ENCODE peak calls at places on chromosomes 5 and 9, in nine cellular contexts. E is hepatocyte; F is CD4-positive, alpha-beta T cell; G is CD8-positive, alpha-beta T cell; D is PC-3; H is fibroblast of lung; Q is CD8-positive, alpha-beta memory T cell; K is uterus; Y is left ventricle myocardium inferior. B is an unnamed sample.

GRCh38 chr5:12292610-12293204 is 388.5 kb upstream of the CTNND2 start:
- DNase-seq in E (peak; percentile 44), F (no peak), G (no peak), D (peak; percentile 88), H (no peak), Q (no peak), K (no peak), Y (no peak), B (no peak)

GRCh38 chr5:71974165-71974564 is 133.1 kb upstream of the MAP1B start:
- DNase-seq in E (no peak), F (no peak), G (no peak), D (no peak), H (peak; percentile 15), Q (no peak), K (peak; percentile 28), Y (no peak), B (peak; percentile 11)

GRCh38 chr5:133147411-133147810 is 95.6 kb downstream of the HSPA4 start:
- DNase-seq in E (no peak), F (no peak), G (peak; percentile 16), D (no peak), H (peak; percentile 17), Q (no peak), K (no peak), Y (no peak), B (peak; percentile 16)

GRCh38 chr5:79242242-79243039 is 6.5 kb downstream of the JMY start:
- DNase-seq in E (no peak), F (no peak), G (no peak), D (no peak), H (no peak), Q (no peak), K (no peak), Y (no peak), B (no peak)

GRCh38 chr5:15902050-15902449 is 277.5 kb downstream of the MARCHF11 start:
- DNase-seq in E (no peak), F (no peak), G (no peak), D (no peak), H (no peak), Q (no peak), K (no peak), Y (no peak), B (no peak)

GRCh38 chr9:81522721-81523551 is 166.4 kb downstream of the TLE1 start:
- DNase-seq in E (peak; percentile 60), F (no peak), G (no peak), D (peak; percentile 74), H (peak; percentile 82), Q (no peak), K (no peak), Y (no peak), B (no peak)

GRCh38 chr5:159096555-159097460 is 2.9 kb downstream of the EBF1 start:
- DNase-seq in E (no peak), F (no peak), G (no peak), D (no peak), H (no peak), Q (no peak), K (peak; percentile 22), Y (no peak), B (no peak)

GRCh38 chr9:23686257-23686656 is 139.8 kb downstream of the ELAVL2 start:
- DNase-seq in E (no peak), F (no peak), G (no peak), D (peak; percentile 92), H (no peak), Q (no peak), K (no peak), Y (no peak), B (no peak)

GRCh38 chr5:45035991-45036390 is 227.2 kb downstream of the MRPS30 start:
- DNase-seq in E (no peak), F (no peak), G (no peak), D (no peak), H (no peak), Q (no peak), K (no peak), Y (no peak), B (no peak)

GRCh38 chr5:7592910-7593309 is 197.0 kb downstream of the ADCY2 start:
- DNase-seq in E (peak; percentile 26), F (no peak), G (no peak), D (peak; percentile 29), H (no peak), Q (no peak), K (no peak), Y (no peak), B (no peak)

GRCh38 chr9:107174441-107174840 is 108.6 kb upstream of the RAD23B start:
- DNase-seq in E (no peak), F (no peak), G (no peak), D (no peak), H (peak; percentile 6), Q (no peak), K (no peak), Y (no peak), B (no peak)

GRCh38 chr9:72856985-72857631 is 95.7 kb downstream of the ALDH1A1 start:
- DNase-seq in E (peak; percentile 74), F (no peak), G (no peak), D (peak; percentile 65), H (peak; percentile 77), Q (no peak), K (no peak), Y (no peak), B (no peak)

GRCh38 chr5:11912-12311 is 80.1 kb upstream of the PLEKHG4B start:
- DNase-seq in E (no peak), F (no peak), G (no peak), D (peak; percentile 52), H (peak; percentile 14), Q (no peak), K (no peak), Y (no peak), B (no peak)

GRCh38 chr5:84450617-84451414 is 66.1 kb upstream of the EDIL3 start:
- DNase-seq in E (no peak), F (no peak), G (no peak), D (peak; percentile 18), H (peak; percentile 25), Q (no peak), K (no peak), Y (no peak), B (no peak)

GRCh38 chr5:156906807-156907206 is 56.2 kb downstream of the TIMD4 start:
- DNase-seq in E (no peak), F (no peak), G (no peak), D (no peak), H (no peak), Q (no peak), K (no peak), Y (no peak), B (no peak)

GRCh38 chr5:113202904-113203716 is 226.5 kb downstream of the DCP2 start:
- DNase-seq in E (peak; percentile 89), F (no peak), G (no peak), D (no peak), H (peak; percentile 75), Q (no peak), K (no peak), Y (peak; percentile 85), B (peak; percentile 79)

GRCh38 chr5:3341446-3342240 is 254.0 kb upstream of the IRX1 start:
- DNase-seq in E (no peak), F (no peak), G (no peak), D (no peak), H (no peak), Q (no peak), K (no peak), Y (no peak), B (no peak)

GRCh38 chr5:3340471-3340870 is 255.2 kb upstream of the IRX1 start:
- DNase-seq in E (no peak), F (no peak), G (no peak), D (no peak), H (no peak), Q (no peak), K (no peak), Y (no peak), B (no peak)

GRCh38 chr5:3339798-3340115 is 255.9 kb upstream of the IRX1 start:
- DNase-seq in E (no peak), F (no peak), G (no peak), D (no peak), H (no peak), Q (no peak), K (no peak), Y (no peak), B (no peak)

GRCh38 chr5:3337812-3338541 is 257.7 kb upstream of the IRX1 start:
- DNase-seq in E (no peak), F (no peak), G (no peak), D (no peak), H (no peak), Q (no peak), K (no peak), Y (no peak), B (no peak)

GRCh38 chr5:3339092-3339797 is 256.4 kb upstream of the IRX1 start:
- DNase-seq in E (no peak), F (no peak), G (no peak), D (no peak), H (no peak), Q (no peak), K (no peak), Y (no peak), B (no peak)
- H3K9me3 ChIP-seq in E (no peaks in the 10 kb centered on the region), F (no peaks in the 10 kb centered on the region), G (no peaks in the 10 kb centered on the region), D (no peaks in the 10 kb centered on the region), H (no peaks in the 10 kb centered on the region), Q (no peaks in the 10 kb centered on the region), K (no peaks in the 10 kb centered on the region), Y (no peaks in the 10 kb centered on the region), B (no peaks in the 10 kb centered on the region)

DNA sequence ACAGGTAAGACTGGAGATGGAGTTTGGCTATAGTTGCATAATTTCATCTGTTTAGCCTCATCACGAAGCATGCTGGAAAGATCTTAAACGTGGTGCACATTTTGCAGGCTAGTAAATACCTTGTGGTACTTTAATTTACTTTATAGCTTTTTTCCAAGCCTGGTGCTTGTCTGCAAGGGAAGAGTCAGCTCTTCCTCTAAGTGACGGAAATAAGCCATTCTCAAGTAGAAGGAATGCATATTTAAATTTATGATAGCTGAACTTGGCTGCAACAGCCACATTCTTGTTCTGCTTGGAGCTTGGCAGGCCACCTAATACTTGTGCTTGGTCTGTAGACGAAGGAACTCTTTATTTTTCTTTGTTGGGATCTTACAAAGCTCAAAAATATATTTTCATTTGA is 188.0 kb upstream of the PIK3R1 start:
- DNase-seq in E (peak; percentile 45), F (no peak), G (no peak), D (no peak), H (peak; percentile 74), Q (no peak), K (peak; percentile 40), Y (no peak), B (no peak)
- H3K27ac ChIP-seq in E (peak overlapping the region; percentile 69), F (no peak overlapping the region), G (no peak overlapping the region), D (no peak overlapping the region), H (no peak overlapping the region), Q (no peak overlapping the region), K (peak overlapping the region; percentile 69), Y (peak overlapping the region; percentile 29), B (peak overlapping the region; percentile 4)

DNA sequence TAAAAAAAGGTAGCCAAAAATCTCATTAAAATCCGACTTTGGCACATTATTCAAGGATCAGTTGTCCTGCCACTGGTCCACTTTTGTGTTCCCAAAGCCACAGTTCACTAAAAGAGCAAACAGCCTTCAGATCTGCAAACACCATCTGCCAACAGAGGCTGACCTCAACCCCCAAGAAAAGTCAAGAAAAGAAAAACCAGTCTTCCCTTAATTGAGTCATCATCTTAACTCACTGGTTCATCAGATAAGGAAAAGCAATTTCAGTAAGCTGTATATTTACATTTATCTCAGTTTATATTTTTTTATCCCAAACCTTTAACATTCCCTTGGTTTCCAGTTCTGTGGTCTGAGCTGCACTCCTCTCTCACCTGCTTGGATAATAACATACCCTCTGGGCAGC is 21.2 kb downstream of the RASEF start:
- DNase-seq in E (no peak), F (no peak), G (no peak), D (peak; percentile 79), H (no peak), Q (no peak), K (no peak), Y (no peak), B (no peak)
- H3K9me3 ChIP-seq in E (no peaks in the 10 kb centered on the region), F (no peaks in the 10 kb centered on the region), G (no peaks in the 10 kb centered on the region), D (no peaks in the 10 kb centered on the region), H (no peaks in the 10 kb centered on the region), Q (no peaks in the 10 kb centered on the region), K (no peaks in the 10 kb centered on the region), Y (no peaks in the 10 kb centered on the region), B (no peaks in the 10 kb centered on the region)

GRCh38 chr9:133886563-133887501 is 105.3 kb downstream of the VAV2 start:
- DNase-seq in E (no peak), F (no peak), G (no peak), D (no peak), H (no peak), Q (no peak), K (no peak), Y (no peak), B (no peak)
- H3K27ac ChIP-seq in E (peak overlapping the region; percentile 95), F (no peak overlapping the region), G (no peak overlapping the region), D (no peak overlapping the region), H (no peak overlapping the region), Q (no peak overlapping the region), K (no peak overlapping the region), Y (no peak overlapping the region), B (no peak overlapping the region)